ENCODE peak calls at places on chromosomes 2 and 18, in seven cellular contexts. O, T, X, L, G, I and D are unnamed samples.
A peak's percentile ranks its signal among the peaks of the same experiment; 100 is the strongest.

GRCh38 chr18:69689081-69689759 is 258.5 kb downstream of the CD226 start:
- DNase-seq in O (no peak), T (no peak), X (no peak), L (no peak), G (no peak), I (no peak), D (no peak)

GRCh38 chr2:199764273-199764800 is 86.7 kb downstream of the FTCDNL1 start:
- DNase-seq in O (no peak), T (no peak), X (peak; percentile 49), L (no peak), G (no peak), I (no peak), D (no peak)

GRCh38 chr2:238922435-238922834 is 74.5 kb downstream of the TWIST2 start:
- DNase-seq in O (no peak), T (no peak), X (no peak), L (no peak), G (no peak), I (no peak), D (no peak)

GRCh38 chr2:127807678-127808353 is 3.2 kb downstream of the WDR33 start:
- DNase-seq in O (no peak), T (no peak), X (no peak), L (no peak), G (no peak), I (no peak), D (no peak)

GRCh38 chr2:67006373-67006960 is 390.7 kb upstream of the ETAA1 start:
- DNase-seq in O (no peak), T (no peak), X (no peak), L (no peak), G (no peak), I (no peak), D (no peak)

GRCh38 chr2:205654878-205655601 is 27.3 kb upstream of the NRP2 start:
- DNase-seq in O (no peak), T (no peak), X (no peak), L (no peak), G (peak; percentile 74), I (no peak), D (no peak)

GRCh38 chr2:36824281-36824680 is 127.8 kb downstream of the VIT start:
- DNase-seq in O (no peak), T (no peak), X (no peak), L (no peak), G (no peak), I (no peak), D (no peak)

GRCh38 chr2:69667805-69668382 is 24.4 kb upstream of the AAK1 start:
- DNase-seq in O (no peak), T (no peak), X (no peak), L (no peak), G (no peak), I (no peak), D (no peak)

GRCh38 chr2:240836781-240837467 is 16.9 kb upstream of the KIF1A start:
- DNase-seq in O (no peak), T (no peak), X (no peak), L (no peak), G (peak; percentile 22), I (no peak), D (no peak)